ENCODE peak calls at places on chromosomes 11 and 22, in ten cellular contexts. P is ovary, X is stomach, G is A549, O is transverse colon, U is tibial nerve, F is HepG2, T is suprapubic skin, K is H1, N is GM12878. R is an unnamed sample.
A peak's percentile ranks its signal among the peaks of the same experiment; 100 is the strongest.

GRCh38 chr11:39668640-39669039 is 1790.8 kb downstream of the LRRC4C start:
- DNase-seq in P (no peak), N (no peak), X (no peak), F (no peak), G (no peak), O (no peak), K (no peak), U (no peak), T (no peak), R (no peak)

GRCh38 chr11:20873054-20873453 is 203.7 kb downstream of the NELL1 start:
- DNase-seq in X (no peak), G (peak; percentile 67), T (no peak), F (peak; percentile 49), K (peak; percentile 41), U (no peak), O (no peak), P (no peak), N (no peak), R (no peak)

GRCh38 chr11:110473666-110474065 is 43.9 kb downstream of the FDX1 start:
- DNase-seq in F (peak; percentile 14), N (no peak), K (no peak), G (no peak), X (no peak), T (no peak), O (no peak), U (no peak), P (no peak), R (no peak)

GRCh38 chr11:109939176-109939810 is 153.9 kb upstream of the ZC3H12C start:
- DNase-seq in T (no peak), U (peak; percentile 33), O (peak; percentile 11), G (peak; percentile 80), K (no peak), F (peak; percentile 54), N (no peak), X (no peak), P (no peak), R (no peak)

GRCh38 chr11:70142171-70142875 is 60.8 kb upstream of the FADD start:
- DNase-seq in T (no peak), U (no peak), N (no peak), F (no peak), P (no peak), O (no peak), K (no peak), G (peak; percentile 30), X (peak; percentile 30), R (no peak)

GRCh38 chr22:40400173-40400572 is 29.8 kb downstream of the SGSM3 start:
- DNase-seq in P (no peak), G (no peak), U (no peak), T (no peak), F (no peak), N (peak; percentile 63), K (no peak), O (peak; percentile 42), X (peak; percentile 52), R (no peak)

GRCh38 chr11:117219455-117219854 is 12.4 kb downstream of the PCSK7 start:
- DNase-seq in T (peak; percentile 46), O (peak; percentile 7), X (no peak), K (no peak), U (no peak), F (no peak), N (no peak), G (no peak), P (peak; percentile 40), R (no peak)

GRCh38 chr22:39646614-39647210 is 76.2 kb downstream of the CACNA1I start:
- DNase-seq in N (no peak), X (no peak), G (no peak), T (no peak), K (no peak), P (no peak), U (no peak), F (no peak), O (no peak), R (no peak)

GRCh38 chr11:36431429-36432092 is 78.5 kb downstream of the TRAF6 start:
- DNase-seq in K (no peak), U (no peak), T (no peak), F (peak; percentile 39), G (peak; percentile 86), N (no peak), X (peak; percentile 27), O (peak; percentile 57), P (peak; percentile 55), R (no peak)
- TF ChIP-seq EP300 in K (no peak), U (no peak), T (no peak), F (no peak), G (peak; percentile 36), N (no peak), X (no peak), O (no peak), P (no peak), R (no peak)

GRCh38 chr22:25900880-25901279 is 158.9 kb downstream of the MYO18B start:
- DNase-seq in X (no peak), T (no peak), N (no peak), G (no peak), P (no peak), U (no peak), O (no peak), F (no peak), K (no peak), R (no peak)

GRCh38 chr22:25900390-25900789 is 158.4 kb downstream of the MYO18B start:
- DNase-seq in F (no peak), T (no peak), P (no peak), O (no peak), N (no peak), G (no peak), U (no peak), X (no peak), K (no peak), R (no peak)

GRCh38 chr22:25899566-25899965 is 157.6 kb downstream of the MYO18B start:
- DNase-seq in T (no peak), G (no peak), N (no peak), O (no peak), P (no peak), U (no peak), F (no peak), X (no peak), K (no peak), R (no peak)

GRCh38 chr22:25902402-25902801 is 160.4 kb downstream of the MYO18B start:
- DNase-seq in U (no peak), O (no peak), X (no peak), N (no peak), T (no peak), P (no peak), K (no peak), G (no peak), F (no peak), R (no peak)

DNA sequence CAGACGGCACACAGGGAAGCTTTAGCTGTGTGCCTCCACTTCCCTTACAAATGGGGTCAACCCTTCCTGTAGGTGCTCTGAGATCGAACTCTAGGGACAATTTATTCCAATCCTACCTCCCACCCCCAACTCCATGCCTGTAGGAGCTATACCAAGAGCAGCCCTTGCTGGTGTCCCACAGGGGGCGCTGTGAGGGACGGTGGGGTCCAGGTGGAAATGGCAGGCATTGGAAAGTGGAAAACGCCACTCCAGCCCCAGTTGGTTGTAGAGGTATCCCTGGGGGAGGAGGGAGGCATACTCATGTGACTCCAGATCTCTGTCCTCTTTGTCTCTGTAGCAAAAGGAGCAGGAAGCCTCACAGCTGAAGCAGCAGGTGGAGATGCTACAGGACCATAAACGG is 161.3 kb downstream of the MYO18B start:
- DNase-seq in N (no peak), X (no peak), G (peak; percentile 12), F (no peak), U (no peak), T (no peak), O (no peak), K (peak; percentile 31), P (no peak), R (no peak)
- TF ChIP-seq CTCF in N (peak; percentile 16), X (no peak), G (no peak), F (peak; percentile 39), U (no peak), T (no peak), O (no peak), K (peak; percentile 92), P (no peak), R (no peak)

GRCh38 chr11:74546752-74547151 is 45.6 kb upstream of the POLD3 start:
- DNase-seq in O (peak; percentile 80), U (no peak), X (peak; percentile 82), F (peak; percentile 8), N (no peak), G (no peak), P (no peak), K (no peak), T (no peak), R (no peak)

GRCh38 chr11:74538680-74539079 is 45.2 kb upstream of the LIPT2 start:
- DNase-seq in K (no peak), N (no peak), P (no peak), X (no peak), O (no peak), U (no peak), G (no peak), T (no peak), F (no peak), R (no peak)

GRCh38 chr11:74540270-74540669 is 46.7 kb upstream of the LIPT2 start:
- DNase-seq in O (no peak), X (no peak), T (no peak), G (no peak), K (no peak), F (no peak), U (no peak), P (no peak), N (no peak), R (no peak)

GRCh38 chr11:74543991-74544390 is 48.4 kb upstream of the POLD3 start:
- DNase-seq in U (no peak), X (peak; percentile 69), K (no peak), P (no peak), G (peak; percentile 32), F (no peak), O (no peak), T (no peak), N (no peak), R (no peak)

GRCh38 chr11:74541466-74541865 is 47.9 kb upstream of the LIPT2 start:
- DNase-seq in X (no peak), F (no peak), G (no peak), K (no peak), U (no peak), N (no peak), T (no peak), P (no peak), O (no peak), R (no peak)
- H3K9me3 ChIP-seq in X (peaks cover 9% of the 10 kb centered on the region), F (peaks cover 13% of the 10 kb centered on the region), G (peaks cover 13% of the 10 kb centered on the region), K (peaks cover 23% of the 10 kb centered on the region), U (no peaks in the 10 kb centered on the region), N (peaks cover 6% of the 10 kb centered on the region), T (peaks cover 3% of the 10 kb centered on the region), P (no peaks in the 10 kb centered on the region), O (no peaks in the 10 kb centered on the region), R (no peaks in the 10 kb centered on the region)

DNA sequence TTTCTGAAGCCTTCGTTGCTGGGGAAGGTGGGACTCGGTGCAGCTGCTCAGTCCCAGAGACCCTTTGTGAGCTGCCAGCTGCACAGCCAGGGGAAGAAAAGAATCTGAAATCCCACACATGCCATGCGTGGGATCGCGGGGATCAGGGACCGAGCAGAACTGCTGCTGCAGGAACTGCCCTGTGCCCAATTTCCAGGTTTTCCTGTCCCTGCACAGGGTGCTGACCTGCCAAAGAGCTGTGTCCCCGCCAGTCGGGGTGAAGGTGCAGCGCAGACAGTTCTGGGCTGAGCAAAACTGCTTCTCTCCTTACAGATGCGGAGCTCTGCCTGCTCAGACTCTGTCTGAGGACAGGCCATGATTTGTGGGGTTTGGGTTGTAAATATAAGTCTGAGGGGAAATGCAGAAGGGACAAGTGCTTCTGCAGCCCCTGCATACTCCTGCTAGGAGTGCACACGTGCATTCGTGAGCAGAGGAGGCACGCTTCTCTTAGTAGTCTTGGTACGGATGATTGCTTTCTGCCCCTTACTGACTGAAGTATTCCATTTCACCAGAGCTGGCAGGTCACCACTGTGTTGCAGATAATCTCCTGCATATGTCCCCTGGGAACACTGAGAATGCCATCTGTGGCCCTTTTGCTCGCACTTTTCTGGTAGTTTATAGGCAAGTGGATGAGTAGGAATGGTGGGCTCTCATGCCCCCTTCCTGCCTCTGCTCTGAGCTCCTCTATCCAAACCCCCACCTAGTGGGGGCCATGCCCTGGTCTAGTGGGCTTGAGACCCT is 141.4 kb downstream of the PARVA start:
- DNase-seq in U (no peak), O (no peak), X (no peak), P (no peak), N (no peak), T (no peak), G (no peak), K (no peak), F (no peak), R (no peak)
- TF ChIP-seq EP300 in U (no peak), O (no peak), X (no peak), P (no peak), N (no peak), T (no peak), G (no peak), K (no peak), F (no peak), R (no peak)